ENCODE peak calls at places on chromosomes 2 and 18, in four cellular contexts. B is HepG2, E is H1, U is GM12878. Q is an unnamed sample.

GRCh38 chr2:149597050-149598013 is 9.8 kb upstream of the MMADHC start:
- DNase-seq in B (peak; percentile 57), U (peak; percentile 57), E (peak; percentile 31), Q (peak; percentile 73)

GRCh38 chr18:51121597-51121857 is 76.0 kb downstream of the MEX3C start:
- DNase-seq in E (no peak), B (no peak), U (no peak), Q (no peak)

GRCh38 chr2:47056374-47056773 is 98.7 kb downstream of the STPG4 start:
- DNase-seq in E (no peak), U (no peak), B (no peak), Q (no peak)

GRCh38 chr2:201175971-201176570 is 6.9 kb upstream of the CASP10 start:
- DNase-seq in E (no peak), U (no peak), B (peak; percentile 21), Q (no peak)

GRCh38 chr2:113796592-113797180 is 40.2 kb upstream of the SLC35F5 start:
- DNase-seq in E (no peak), B (no peak), U (no peak), Q (no peak)

GRCh38 chr18:50748243-50749229 is 71.3 kb downstream of the MRO start:
- DNase-seq in E (peak; percentile 10), U (no peak), B (no peak), Q (no peak)

GRCh38 chr2:212076456-212076855 is 462.1 kb downstream of the ERBB4 start:
- DNase-seq in B (no peak), U (no peak), E (no peak), Q (no peak)

GRCh38 chr18:1050012-1050657 is 145.5 kb downstream of the ADCYAP1 start:
- DNase-seq in E (no peak), U (no peak), B (no peak), Q (peak; percentile 31)

GRCh38 chr2:89763581-89764485 is 1072.4 kb downstream of the RPIA start:
- DNase-seq in U (no peak), B (no peak), E (no peak), Q (no peak)

GRCh38 chr2:230795856-230796255 is 68.9 kb upstream of the ITM2C start:
- DNase-seq in U (no peak), B (no peak), E (no peak), Q (no peak)

GRCh38 chr2:38505779-38506178 is 96.9 kb downstream of the HNRNPLL start:
- DNase-seq in B (no peak), E (no peak), U (no peak), Q (no peak)

GRCh38 chr18:56269958-56270357 is 368.4 kb downstream of the TXNL1 start:
- DNase-seq in E (no peak), B (no peak), U (no peak), Q (no peak)

GRCh38 chr2:113162869-113163268 is 10.9 kb upstream of the PSD4 start:
- DNase-seq in E (no peak), B (no peak), U (no peak), Q (no peak)

GRCh38 chr2:240839152-240840143 is 19.4 kb upstream of the KIF1A start:
- DNase-seq in E (no peak), U (no peak), B (no peak), Q (no peak)

GRCh38 chr2:213246665-213247281 is 37.5 kb upstream of the SPAG16 start:
- DNase-seq in U (no peak), E (no peak), B (peak; percentile 48), Q (peak; percentile 7)

GRCh38 chr18:45981852-45982251 is 14.7 kb upstream of the EPG5 start:
- DNase-seq in B (no peak), E (no peak), U (no peak), Q (no peak)

GRCh38 chr2:214574077-214574775 is 163.4 kb downstream of the VWC2L start:
- DNase-seq in B (no peak), E (no peak), U (no peak), Q (no peak)

GRCh38 chr2:20672191-20672951 is 5.4 kb downstream of the GDF7 start:
- DNase-seq in U (no peak), E (no peak), B (no peak), Q (no peak)

GRCh38 chr2:220569380-220569779 is 942.0 kb downstream of the SLC4A3 start:
- DNase-seq in U (no peak), B (no peak), E (no peak), Q (no peak)

GRCh38 chr2:85933753-85934594 is 45.2 kb upstream of the ST3GAL5 start:
- DNase-seq in E (no peak), B (no peak), U (no peak), Q (peak; percentile 77)

GRCh38 chr2:167059173-167059572 is 170.9 kb downstream of the XIRP2 start:
- DNase-seq in E (no peak), B (no peak), U (no peak), Q (no peak)

GRCh38 chr18:69400253-69400975 is at the start of gene DOK6:
- DNase-seq in E (no peak), B (peak; percentile 84), U (no peak), Q (no peak)

GRCh38 chr2:68709421-68709911 is 25.1 kb upstream of the ARHGAP25 start:
- DNase-seq in B (peak; percentile 57), E (no peak), U (no peak), Q (peak; percentile 56)

GRCh38 chr18:46281185-46282176 is 177.3 kb downstream of the HAUS1 start:
- DNase-seq in B (peak; percentile 44), U (no peak), E (peak; percentile 50), Q (peak; percentile 59)

GRCh38 chr2:174752403-174753037 is 11.8 kb downstream of the CHRNA1 start:
- DNase-seq in E (no peak), U (peak; percentile 64), B (no peak), Q (no peak)

GRCh38 chr2:32805104-32806095 is 141.4 kb upstream of the LTBP1 start:
- DNase-seq in E (no peak), B (peak; percentile 88), U (no peak), Q (no peak)

GRCh38 chr2:48452108-48452507 is 77.8 kb upstream of the STON1 start:
- DNase-seq in U (no peak), E (no peak), B (no peak), Q (peak; percentile 71)

GRCh38 chr2:113858764-113859163 is 31.1 kb upstream of the ACTR3 start:
- DNase-seq in U (no peak), E (no peak), B (no peak), Q (peak; percentile 79)

GRCh38 chr2:223914349-223914748 is 30.8 kb downstream of the WDFY1 start:
- DNase-seq in U (no peak), B (no peak), E (no peak), Q (no peak)

GRCh38 chr2:43776317-43776716 is 2.5 kb downstream of the DYNC2LI1 start:
- DNase-seq in B (no peak), E (no peak), U (no peak), Q (no peak)

GRCh38 chr18:59900222-59901128 is 679 bp downstream of the PMAIP1 start:
- DNase-seq in B (no peak), E (no peak), U (no peak), Q (peak; percentile 23)

GRCh38 chr2:160336091-160336490 is 136.0 kb upstream of the ITGB6 start:
- DNase-seq in B (no peak), U (no peak), E (no peak), Q (no peak)

GRCh38 chr2:628651-629050 is 48.6 kb downstream of the TMEM18 start:
- DNase-seq in B (no peak), E (no peak), U (no peak), Q (no peak)

GRCh38 chr2:168323456-168324058 is 76.2 kb upstream of the STK39 start:
- DNase-seq in E (no peak), U (no peak), B (no peak), Q (no peak)

GRCh38 chr2:162245051-162245450 is 1.8 kb upstream of the FAP start:
- DNase-seq in U (no peak), B (no peak), E (no peak), Q (no peak)

GRCh38 chr2:162242586-162243304 is 500 bp downstream of the FAP start:
- DNase-seq in E (no peak), U (no peak), B (no peak), Q (no peak)

GRCh38 chr2:162245737-162246136 is 2.5 kb upstream of the FAP start:
- DNase-seq in B (no peak), E (no peak), U (no peak), Q (no peak)

GRCh38 chr2:162243305-162243693 is at the start of gene FAP:
- DNase-seq in E (no peak), U (no peak), B (no peak), Q (no peak)

DNA sequence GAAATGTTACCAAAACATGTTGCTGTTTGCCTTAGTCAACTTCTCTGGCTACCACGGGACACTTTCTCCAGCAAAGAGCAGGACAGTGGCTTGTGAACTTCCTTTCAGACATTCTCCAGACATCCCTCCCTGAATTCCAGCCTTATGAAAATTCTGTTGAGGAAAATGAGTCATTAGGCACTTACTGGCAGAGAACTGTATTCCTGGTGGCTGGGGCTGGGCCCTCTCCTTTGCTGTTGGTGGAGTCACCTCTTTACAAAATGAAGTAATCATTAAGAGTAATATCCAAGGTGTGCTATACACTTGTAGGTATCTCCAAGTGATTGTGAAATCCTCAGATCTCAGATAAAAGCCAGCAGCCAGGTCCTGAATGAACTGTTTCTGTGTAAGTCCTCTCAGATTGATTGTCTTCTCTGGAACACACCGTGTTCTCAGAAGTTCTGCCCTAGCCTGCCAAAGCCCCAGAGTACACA is 1.4 kb upstream of the FAP start:
- DNase-seq in E (no peak), B (no peak), U (no peak), Q (no peak)
- TF ChIP-seq BRCA1 in E (no peak), B (no peak), U (no peak), Q (no peak)

GRCh38 chr18:14936313-14936712 is 188.3 kb downstream of the ANKRD30B start:
- DNase-seq in U (no peak), E (no peak), B (no peak), Q (no peak)
- TF ChIP-seq CTCF in U (no peak), E (no peak), B (no peak), Q (no peak)

GRCh38 chr2:100779908-100780202 is 40.1 kb upstream of the NPAS2 start:
- DNase-seq in U (no peak), B (no peak), E (no peak), Q (no peak)

GRCh38 chr2:100781523-100782375 is 38.2 kb upstream of the NPAS2 start:
- DNase-seq in E (no peak), U (no peak), B (no peak), Q (no peak)

GRCh38 chr2:100778812-100779450 is 41.0 kb upstream of the NPAS2 start:
- DNase-seq in U (no peak), B (peak; percentile 68), E (no peak), Q (no peak)

GRCh38 chr2:100781009-100781325 is 39.0 kb upstream of the NPAS2 start:
- DNase-seq in U (no peak), B (no peak), E (no peak), Q (no peak)

GRCh38 chr2:100780203-100781008 is 39.5 kb upstream of the NPAS2 start:
- DNase-seq in E (no peak), B (peak; percentile 100), U (no peak), Q (no peak)
- TF ChIP-seq BRCA1 in E (no peak), B (peak; percentile 36), U (no peak), Q (no peak)

GRCh38 chr2:121349721-121350401 is 64.9 kb upstream of the TFCP2L1 start:
- DNase-seq in B (no peak), U (no peak), E (no peak), Q (no peak)
- TF ChIP-seq CTCF in B (no peak), U (no peak), E (no peak), Q (no peak)

DNA sequence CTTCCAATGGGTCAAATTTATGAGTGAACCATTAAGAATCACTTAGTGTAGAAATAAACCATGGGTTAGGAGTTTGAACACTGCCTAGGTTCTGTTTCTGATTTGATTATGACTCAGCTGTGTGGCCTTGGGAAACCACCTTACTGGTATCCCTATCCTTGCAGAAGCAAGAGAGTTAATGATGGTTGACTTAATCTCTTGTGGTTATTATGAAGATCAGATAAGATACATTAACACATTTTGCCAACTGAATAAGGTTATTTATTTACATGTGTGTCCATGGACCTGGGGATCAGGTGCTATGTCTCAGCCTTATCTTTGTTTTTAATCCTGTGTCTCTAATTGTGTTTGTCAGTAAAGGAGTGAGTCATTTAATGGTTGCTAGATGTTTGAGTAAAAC is 5.4 kb upstream of the KCNJ13 start:
- DNase-seq in B (peak; percentile 12), E (no peak), U (peak; percentile 55), Q (no peak)
- TF ChIP-seq BRCA1 in B (no peak), E (no peak), U (no peak), Q (no peak)

Q was measured in K562.